ENCODE peak calls at places on chromosomes 4 and X, in nine cellular contexts. One of them, this sample, is unnamed. For H3K27me3 and H3K9me3, the result is how much of the 10 kb centered on the place peaks cover.

GRCh38 chr4:42671431-42672194 is 14.7 kb upstream of the ATP8A1 start:
- DNase-seq in right lobe of liver: no peak
- DNase-seq in colonic mucosa: no peak
- DNase-seq in uterus: no peak
- DNase-seq in MM.1S: peak
- DNase-seq in left lung: no peak
- DNase-seq in lung: no peak
- DNase-seq in GM23248: no peak
- DNase-seq in neuronal stem cell: no peak
- DNase-seq in this sample: no peak

GRCh38 chr4:101265816-101266172 is 81.5 kb downstream of the PPP3CA start:
- DNase-seq in colonic mucosa: no peak
- DNase-seq in MM.1S: no peak
- DNase-seq in lung: no peak
- DNase-seq in neuronal stem cell: no peak
- DNase-seq in right lobe of liver: no peak
- DNase-seq in uterus: no peak
- DNase-seq in GM23248: no peak
- DNase-seq in left lung: no peak
- DNase-seq in this sample: no peak

GRCh38 chrX:38214551-38214950 is 6.1 kb downstream of the SRPX start:
- DNase-seq in uterus: no peak
- DNase-seq in left lung: no peak
- DNase-seq in colonic mucosa: no peak
- DNase-seq in lung: no peak
- DNase-seq in neuronal stem cell: no peak
- DNase-seq in MM.1S: no peak
- DNase-seq in GM23248: peak
- DNase-seq in right lobe of liver: no peak
- DNase-seq in this sample: no peak

GRCh38 chrX:136619889-136620505 is 28.0 kb upstream of the CD40LG start:
- DNase-seq in GM23248: no peak
- DNase-seq in left lung: no peak
- DNase-seq in colonic mucosa: no peak
- DNase-seq in right lobe of liver: no peak
- DNase-seq in neuronal stem cell: no peak
- DNase-seq in uterus: no peak
- DNase-seq in lung: no peak
- DNase-seq in MM.1S: no peak
- DNase-seq in this sample: no peak

GRCh38 chr4:5455003-5455585 is 253.3 kb downstream of the EVC2 start:
- DNase-seq in left lung: no peak
- DNase-seq in GM23248: no peak
- DNase-seq in uterus: no peak
- DNase-seq in lung: no peak
- DNase-seq in MM.1S: no peak
- DNase-seq in right lobe of liver: no peak
- DNase-seq in colonic mucosa: no peak
- DNase-seq in neuronal stem cell: no peak
- DNase-seq in this sample: peak

GRCh38 chr4:3432381-3432790 is 9.4 kb upstream of the HGFAC start:
- DNase-seq in uterus: no peak
- DNase-seq in left lung: peak
- DNase-seq in colonic mucosa: no peak
- DNase-seq in GM23248: no peak
- DNase-seq in MM.1S: no peak
- DNase-seq in lung: no peak
- DNase-seq in neuronal stem cell: no peak
- DNase-seq in right lobe of liver: no peak
- DNase-seq in this sample: no peak

GRCh38 chrX:19840899-19841648 is 46.3 kb downstream of the SH3KBP1 start:
- DNase-seq in MM.1S: peak
- DNase-seq in neuronal stem cell: no peak
- DNase-seq in GM23248: no peak
- DNase-seq in lung: no peak
- DNase-seq in left lung: no peak
- DNase-seq in uterus: no peak
- DNase-seq in right lobe of liver: no peak
- DNase-seq in colonic mucosa: no peak
- DNase-seq in this sample: no peak

GRCh38 chr4:4985844-4986243 is 33.4 kb downstream of the CYTL1 start:
- DNase-seq in uterus: no peak
- DNase-seq in GM23248: peak
- DNase-seq in colonic mucosa: no peak
- DNase-seq in right lobe of liver: no peak
- DNase-seq in MM.1S: no peak
- DNase-seq in lung: no peak
- DNase-seq in left lung: no peak
- DNase-seq in neuronal stem cell: no peak
- DNase-seq in this sample: no peak

GRCh38 chr4:1375761-1376322 is 28.8 kb downstream of the UVSSA start:
- DNase-seq in right lobe of liver: peak
- DNase-seq in colonic mucosa: no peak
- DNase-seq in lung: no peak
- DNase-seq in MM.1S: no peak
- DNase-seq in GM23248: no peak
- DNase-seq in uterus: no peak
- DNase-seq in neuronal stem cell: no peak
- DNase-seq in left lung: peak
- DNase-seq in this sample: peak

GRCh38 chrX:110667706-110668105 is 127.9 kb downstream of the CHRDL1 start:
- DNase-seq in MM.1S: no peak
- DNase-seq in uterus: no peak
- DNase-seq in right lobe of liver: no peak
- DNase-seq in neuronal stem cell: peak
- DNase-seq in GM23248: no peak
- DNase-seq in colonic mucosa: no peak
- DNase-seq in left lung: no peak
- DNase-seq in lung: no peak
- DNase-seq in this sample: no peak

GRCh38 chrX:35380808-35381700 is 417.1 kb upstream of the MAGEB16 start:
- DNase-seq in right lobe of liver: no peak
- DNase-seq in neuronal stem cell: no peak
- DNase-seq in uterus: no peak
- DNase-seq in GM23248: peak
- DNase-seq in left lung: no peak
- DNase-seq in colonic mucosa: no peak
- DNase-seq in lung: no peak
- DNase-seq in MM.1S: peak
- DNase-seq in this sample: no peak

GRCh38 chrX:20545538-20545937 is 278.8 kb upstream of the RPS6KA3 start:
- DNase-seq in neuronal stem cell: no peak
- DNase-seq in GM23248: no peak
- DNase-seq in right lobe of liver: peak
- DNase-seq in uterus: no peak
- DNase-seq in MM.1S: no peak
- DNase-seq in lung: no peak
- DNase-seq in left lung: no peak
- DNase-seq in colonic mucosa: no peak
- DNase-seq in this sample: no peak

GRCh38 chrX:74449937-74450330 is 28.6 kb downstream of the SLC16A2 start:
- DNase-seq in neuronal stem cell: no peak
- DNase-seq in GM23248: peak
- DNase-seq in lung: no peak
- DNase-seq in uterus: no peak
- DNase-seq in MM.1S: no peak
- DNase-seq in colonic mucosa: no peak
- DNase-seq in left lung: no peak
- DNase-seq in right lobe of liver: no peak
- DNase-seq in this sample: no peak

GRCh38 chrX:91279479-91279878 is 155.2 kb upstream of the PABPC5 start:
- DNase-seq in neuronal stem cell: no peak
- DNase-seq in colonic mucosa: no peak
- DNase-seq in lung: no peak
- DNase-seq in MM.1S: no peak
- DNase-seq in right lobe of liver: no peak
- DNase-seq in left lung: no peak
- DNase-seq in uterus: no peak
- DNase-seq in GM23248: no peak
- DNase-seq in this sample: no peak

GRCh38 chrX:40140706-40141499 is 43.1 kb upstream of the BCOR start:
- DNase-seq in colonic mucosa: no peak
- DNase-seq in neuronal stem cell: no peak
- DNase-seq in MM.1S: no peak
- DNase-seq in lung: no peak
- DNase-seq in right lobe of liver: peak
- DNase-seq in uterus: peak
- DNase-seq in GM23248: peak
- DNase-seq in left lung: no peak
- DNase-seq in this sample: peak

GRCh38 chr4:37816006-37816405 is 10.5 kb upstream of the PGM2 start:
- DNase-seq in colonic mucosa: no peak
- DNase-seq in MM.1S: no peak
- DNase-seq in lung: no peak
- DNase-seq in left lung: no peak
- DNase-seq in GM23248: no peak
- DNase-seq in right lobe of liver: no peak
- DNase-seq in uterus: no peak
- DNase-seq in neuronal stem cell: no peak
- DNase-seq in this sample: no peak

GRCh38 chr4:130359537-130359936 is 1263.6 kb downstream of the C4orf33 start:
- DNase-seq in MM.1S: no peak
- DNase-seq in neuronal stem cell: no peak
- DNase-seq in uterus: no peak
- DNase-seq in right lobe of liver: no peak
- DNase-seq in left lung: no peak
- DNase-seq in GM23248: peak
- DNase-seq in lung: no peak
- DNase-seq in colonic mucosa: no peak
- DNase-seq in this sample: no peak

GRCh38 chr4:180827193-180827592 is 1416.0 kb upstream of the TENM3 start:
- DNase-seq in right lobe of liver: no peak
- DNase-seq in MM.1S: no peak
- DNase-seq in GM23248: peak
- DNase-seq in lung: no peak
- DNase-seq in left lung: no peak
- DNase-seq in neuronal stem cell: no peak
- DNase-seq in colonic mucosa: no peak
- DNase-seq in uterus: no peak
- DNase-seq in this sample: no peak
- H3K27me3 ChIP-seq in right lobe of liver: under half
- H3K27me3 ChIP-seq in MM.1S: under half
- H3K27me3 ChIP-seq in GM23248: under half
- H3K27me3 ChIP-seq in lung: under half
- H3K27me3 ChIP-seq in left lung: under half
- H3K27me3 ChIP-seq in neuronal stem cell: under half
- H3K27me3 ChIP-seq in colonic mucosa: under half
- H3K27me3 ChIP-seq in uterus: under half
- H3K27me3 ChIP-seq in this sample: under half

DNA sequence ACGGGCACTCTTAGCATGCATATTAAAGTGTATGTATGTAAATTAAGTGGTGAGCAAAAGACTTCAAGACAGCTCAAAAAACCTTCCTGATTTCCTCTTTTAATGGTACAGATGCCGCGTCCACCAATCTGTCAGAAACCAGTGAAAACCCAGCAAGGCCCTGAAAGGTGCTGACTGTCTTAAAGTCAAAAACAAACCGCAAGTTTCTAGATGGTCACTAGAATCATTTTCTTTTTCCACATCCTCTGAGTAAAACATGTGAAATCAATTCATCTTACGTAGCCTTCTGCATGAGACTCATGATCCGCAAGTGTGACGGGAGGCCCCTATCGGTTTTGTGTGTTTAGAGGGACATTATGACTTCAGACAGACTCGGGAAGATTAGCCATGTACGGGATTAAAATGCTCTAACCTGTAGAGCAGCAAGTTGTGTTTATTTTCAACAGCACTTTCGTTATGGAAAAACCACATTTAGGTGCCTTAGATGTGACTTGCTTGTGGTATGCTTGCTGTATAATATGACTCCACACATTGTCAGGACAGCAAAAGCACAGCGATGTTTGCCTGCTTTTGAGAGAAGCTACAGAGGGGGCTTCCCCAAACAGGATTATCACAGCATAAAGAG is 88.2 kb upstream of the STS start:
- DNase-seq in lung: no peak
- DNase-seq in left lung: no peak
- DNase-seq in uterus: no peak
- DNase-seq in right lobe of liver: no peak
- DNase-seq in GM23248: no peak
- DNase-seq in neuronal stem cell: no peak
- DNase-seq in MM.1S: peak
- DNase-seq in colonic mucosa: no peak
- DNase-seq in this sample: no peak
- H3K27ac ChIP-seq in lung: no peak
- H3K27ac ChIP-seq in left lung: no peak
- H3K27ac ChIP-seq in uterus: no peak
- H3K27ac ChIP-seq in right lobe of liver: no peak
- H3K27ac ChIP-seq in GM23248: no peak
- H3K27ac ChIP-seq in neuronal stem cell: no peak
- H3K27ac ChIP-seq in MM.1S: peak
- H3K27ac ChIP-seq in colonic mucosa: no peak
- H3K27ac ChIP-seq in this sample: no peak

DNA sequence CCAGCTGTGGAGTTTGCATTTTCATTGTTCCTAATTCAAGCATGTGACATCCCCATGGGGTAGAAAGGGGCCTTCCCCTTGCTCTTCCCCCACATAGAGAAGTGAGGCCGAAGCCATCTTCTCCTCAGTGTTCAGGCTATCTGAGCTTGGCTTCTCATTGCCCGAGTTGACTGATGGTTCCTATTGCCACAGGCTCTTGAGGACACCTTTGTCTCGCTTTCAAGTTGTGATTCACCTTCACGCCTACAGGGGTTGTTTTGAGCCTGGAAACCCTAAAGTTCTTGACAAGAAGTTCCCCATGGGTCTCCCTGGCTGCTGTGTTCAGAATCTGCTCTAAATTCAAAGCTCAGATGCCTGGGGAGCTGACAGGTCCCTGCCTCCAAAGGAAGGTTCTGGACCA is 24.9 kb downstream of the CCNQ start:
- DNase-seq in uterus: no peak
- DNase-seq in neuronal stem cell: no peak
- DNase-seq in lung: no peak
- DNase-seq in left lung: no peak
- DNase-seq in GM23248: peak
- DNase-seq in colonic mucosa: no peak
- DNase-seq in MM.1S: no peak
- DNase-seq in right lobe of liver: no peak
- DNase-seq in this sample: no peak
- H3K9me3 ChIP-seq in uterus: under half
- H3K9me3 ChIP-seq in neuronal stem cell: under half
- H3K9me3 ChIP-seq in lung: under half
- H3K9me3 ChIP-seq in left lung: under half
- H3K9me3 ChIP-seq in GM23248: under half
- H3K9me3 ChIP-seq in colonic mucosa: under half
- H3K9me3 ChIP-seq in MM.1S: under half
- H3K9me3 ChIP-seq in right lobe of liver: under half
- H3K9me3 ChIP-seq in this sample: under half

DNA sequence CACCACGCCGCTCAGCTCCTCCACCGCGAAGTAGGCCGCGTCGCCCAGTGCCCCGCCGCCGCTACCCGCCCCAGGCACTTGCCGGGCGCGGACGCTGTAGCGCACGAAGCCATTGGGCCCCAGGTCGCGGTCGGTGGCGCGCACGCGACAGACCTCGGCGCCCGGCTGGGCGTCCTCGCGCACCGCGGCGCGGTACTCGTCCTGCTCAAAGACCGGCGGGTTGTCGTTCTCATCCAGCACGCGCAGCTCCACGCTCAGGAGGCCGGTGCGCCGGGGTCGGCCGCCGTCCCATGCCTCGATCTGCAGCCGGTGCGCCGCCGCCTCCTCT is 1.4 kb downstream of the DCHS2 start:
- DNase-seq in GM23248: no peak
- DNase-seq in right lobe of liver: no peak
- DNase-seq in MM.1S: no peak
- DNase-seq in lung: no peak
- DNase-seq in uterus: no peak
- DNase-seq in left lung: peak
- DNase-seq in colonic mucosa: no peak
- DNase-seq in neuronal stem cell: peak
- DNase-seq in this sample: no peak
- H3K27me3 ChIP-seq in GM23248: half or more
- H3K27me3 ChIP-seq in right lobe of liver: under half
- H3K27me3 ChIP-seq in MM.1S: under half
- H3K27me3 ChIP-seq in lung: under half
- H3K27me3 ChIP-seq in uterus: under half
- H3K27me3 ChIP-seq in left lung: half or more
- H3K27me3 ChIP-seq in colonic mucosa: under half
- H3K27me3 ChIP-seq in neuronal stem cell: under half
- H3K27me3 ChIP-seq in this sample: under half